ENCODE peak calls at places on chromosome 17, in four cellular contexts. B is GM12878, X is K562, E is HepG2. K is an unnamed sample.

GRCh38 chr17:46995841-46996571 is 17.0 kb upstream of the RPRML start:
- DNase-seq in B (no peak), X (no peak), E (no peak), K (no peak)

GRCh38 chr17:61522088-61522487 is 68.9 kb downstream of the NACA2 start:
- DNase-seq in B (no peak), X (no peak), E (no peak), K (no peak)

GRCh38 chr17:35879748-35880654 is at the start of gene CCL5:
- DNase-seq in B (peak; percentile 84), X (no peak), E (no peak), K (no peak)

GRCh38 chr17:35892091-35892637 is 12.0 kb upstream of the CCL5 start:
- DNase-seq in B (no peak), X (no peak), E (no peak), K (no peak)

GRCh38 chr17:55341432-55341831 is 76.7 kb downstream of the HLF start:
- DNase-seq in B (peak; percentile 27), X (no peak), E (no peak), K (no peak)

GRCh38 chr17:68459030-68459376 is 1.7 kb upstream of the WIPI1 start:
- DNase-seq in B (peak; percentile 60), X (no peak), E (no peak), K (no peak)

GRCh38 chr17:34379876-34380275 is 16.8 kb upstream of the CCL1 start:
- DNase-seq in B (no peak), X (no peak), E (no peak), K (no peak)

GRCh38 chr17:82838386-82839063 is 1.3 kb downstream of the ZNF750 start:
- DNase-seq in B (no peak), X (no peak), E (peak; percentile 88), K (peak; percentile 22)

GRCh38 chr17:64212122-64212521 is 50.9 kb downstream of the TEX2 start:
- DNase-seq in B (no peak), X (no peak), E (no peak), K (no peak)

GRCh38 chr17:2388020-2388704 is 12.7 kb downstream of the MNT start:
- DNase-seq in B (no peak), X (no peak), E (no peak), K (no peak)

GRCh38 chr17:17928422-17929386 is 43.5 kb downstream of the TOM1L2 start:
- DNase-seq in B (no peak), X (no peak), E (no peak), K (no peak)

GRCh38 chr17:32016231-32016630 is 9.0 kb downstream of the LRRC37B start:
- DNase-seq in B (no peak), X (no peak), E (no peak), K (no peak)

GRCh38 chr17:48545022-48545376 is at the start of gene HOXB2:
- DNase-seq in B (no peak), X (peak; percentile 68), E (no peak), K (peak; percentile 44)

GRCh38 chr17:58507123-58507634 is 7.3 kb downstream of the MTMR4 start:
- DNase-seq in B (no peak), X (no peak), E (peak; percentile 78), K (no peak)
- TF ChIP-seq FOXK2 in B (no peak), X (no peak), E (no peak), K (no peak)

DNA sequence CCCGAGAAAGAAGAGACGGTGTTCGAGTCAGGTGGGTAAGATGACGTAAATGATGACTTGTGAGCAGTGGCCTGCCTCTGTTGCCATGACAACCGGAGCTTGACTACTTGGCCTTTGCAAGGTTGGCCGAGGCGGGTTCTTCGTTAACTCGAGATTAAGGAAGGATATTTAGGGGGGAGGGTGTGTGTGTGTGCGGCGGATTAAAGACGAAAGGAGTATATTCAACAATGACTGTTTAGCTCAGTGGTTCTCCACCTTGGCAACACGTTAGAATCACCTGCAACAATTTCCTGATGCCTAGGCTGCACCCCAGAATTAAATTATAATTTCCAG is 398 bp upstream of the WIPF2 start:
- DNase-seq in B (peak; percentile 40), X (peak; percentile 89), E (peak; percentile 37), K (peak; percentile 51)
- TF ChIP-seq SP1 in B (no peak), X (no peak), E (no peak), K (no peak)

GRCh38 chr17:79864147-79864546 is 24.9 kb upstream of the CBX4 start:
- DNase-seq in B (no peak), X (no peak), E (no peak), K (no peak)

GRCh38 chr17:79862259-79862658 is 23.0 kb upstream of the CBX4 start:
- DNase-seq in B (no peak), X (no peak), E (no peak), K (no peak)

GRCh38 chr17:79862771-79863440 is 23.7 kb upstream of the CBX4 start:
- DNase-seq in B (no peak), X (no peak), E (no peak), K (no peak)

GRCh38 chr17:79859676-79860615 is 20.7 kb upstream of the CBX4 start:
- DNase-seq in B (no peak), X (no peak), E (no peak), K (no peak)

GRCh38 chr17:79861371-79862216 is 22.4 kb upstream of the CBX4 start:
- DNase-seq in B (no peak), X (no peak), E (no peak), K (no peak)
- TF ChIP-seq FOXK2 in B (no peak), X (no peak), E (no peak), K (no peak)

DNA sequence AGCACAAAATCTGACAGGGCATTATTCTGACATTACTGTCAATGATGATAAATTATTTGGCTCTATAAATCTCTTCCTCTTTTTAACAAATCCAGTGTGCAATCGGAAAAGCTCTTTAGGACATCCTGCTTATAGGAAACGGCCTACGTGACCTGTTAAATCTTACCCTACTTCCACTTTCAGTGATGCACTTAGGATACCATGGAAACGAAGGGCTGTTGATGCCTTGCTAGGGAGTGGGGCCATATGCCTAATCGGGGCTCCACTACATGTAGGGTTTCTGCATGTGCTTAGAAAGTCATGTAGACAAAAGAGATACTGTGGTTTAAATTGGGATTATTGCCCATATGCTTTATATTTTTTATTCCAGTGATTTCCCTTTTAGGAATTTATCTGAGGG is 27.2 kb downstream of the ZNF594 start:
- DNase-seq in B (no peak), X (no peak), E (no peak), K (no peak)
- TF ChIP-seq SP1 in B (no peak), X (no peak), E (no peak), K (no peak)

GRCh38 chr17:80955673-80956306 is 35.9 kb upstream of the CHMP6 start:
- DNase-seq in B (no peak), X (no peak), E (no peak), K (no peak)
- TF ChIP-seq FOXK2 in B (no peak), X (no peak), E (no peak), K (no peak)

GRCh38 chr17:42519546-42520444 is 16.2 kb upstream of the NAGLU start:
- DNase-seq in B (no peak), X (no peak), E (peak; percentile 90), K (no peak)
- TF ChIP-seq SP1 in B (no peak), X (no peak), E (no peak), K (no peak)

DNA sequence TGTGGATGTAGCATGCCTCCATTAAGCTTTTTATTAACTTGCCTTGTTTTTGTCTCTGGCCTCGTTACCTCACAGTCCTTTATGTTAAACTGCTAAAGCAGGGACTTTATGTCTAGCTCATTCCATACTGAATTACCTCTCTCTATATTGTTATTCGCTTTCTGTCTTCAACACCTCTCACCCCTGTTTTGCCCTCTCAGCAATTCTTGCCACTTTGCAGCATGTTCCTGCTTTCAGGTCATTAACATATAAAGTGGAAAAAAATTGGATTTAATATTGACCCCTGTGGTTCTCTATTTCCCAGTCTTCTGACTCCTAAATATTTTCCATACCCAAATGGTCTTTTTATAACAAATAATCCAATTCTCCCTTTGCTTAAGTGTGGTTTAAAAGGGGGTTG is 810.4 kb upstream of the KIF2B start:
- DNase-seq in B (no peak), X (no peak), E (no peak), K (no peak)
- TF ChIP-seq FOXK2 in B (no peak), X (no peak), E (no peak), K (no peak)

DNA sequence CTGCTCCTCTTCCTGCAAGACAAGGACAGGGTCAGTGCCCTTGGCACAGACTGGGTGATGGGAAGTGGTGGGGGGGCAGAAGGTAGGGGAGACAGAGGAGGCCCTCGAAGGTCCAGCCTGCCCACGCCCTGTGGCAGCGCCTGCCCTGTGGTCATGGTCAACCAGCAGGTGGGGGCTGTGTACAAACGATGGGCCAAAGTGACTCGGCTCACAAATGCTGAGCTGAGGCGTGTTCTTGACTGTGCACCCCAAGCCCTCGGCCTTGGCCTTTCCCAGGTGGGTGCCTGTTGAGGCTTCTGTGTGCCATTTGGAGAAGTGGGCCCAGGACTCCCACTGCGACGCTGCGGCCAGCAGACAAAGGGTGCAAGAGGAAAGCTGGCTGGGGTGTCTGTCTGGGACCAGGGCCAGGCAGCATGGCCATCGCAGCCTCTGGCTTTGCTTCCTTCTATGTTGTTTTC is 22.6 kb downstream of the MXRA7 start:
- DNase-seq in B (no peak), X (no peak), E (no peak), K (no peak)
- TF ChIP-seq SP1 in B (no peak), X (no peak), E (no peak), K (no peak)

GRCh38 chr17:8153550-8153956 is 1.3 kb upstream of the PER1 start:
- DNase-seq in B (no peak), X (no peak), E (peak; percentile 97), K (no peak)
- TF ChIP-seq FOXK2 in B (no peak), X (no peak), E (no peak), K (no peak)

K was measured in HEK293T.